ENCODE peak calls at places on chromosomes 2 and 18, in ten cellular contexts. S is astrocyte of the spinal cord, R is heart right ventricle, L is bronchial epithelial cell, A is mucosa of descending colon, O is PC-3, B is left ventricle myocardium inferior, M is BJ, Y is progenitor cell of endocrine pancreas, N is GM12865. U is an unnamed sample.

GRCh38 chr18:27377251-27377650 is 192.1 kb upstream of the CHST9 start:
- DNase-seq in S (peak), R (no peak), L (peak), A (no peak), O (peak), B (no peak), M (no peak), Y (no peak), N (no peak), U (no peak)

GRCh38 chr2:223560704-223561435 is 41.3 kb downstream of the SCG2 start:
- DNase-seq in S (peak), R (no peak), L (peak), A (no peak), O (peak), B (no peak), M (no peak), Y (no peak), N (no peak), U (no peak)

GRCh38 chr2:234950730-234951385 is 959 bp upstream of the SH3BP4 start:
- DNase-seq in S (peak), R (no peak), L (peak), A (no peak), O (no peak), B (no peak), M (no peak), Y (no peak), N (no peak), U (no peak)

GRCh38 chr2:122528958-122529670 is 773.7 kb downstream of the TSN start:
- DNase-seq in S (no peak), R (no peak), L (peak), A (no peak), O (no peak), B (no peak), M (no peak), Y (no peak), N (no peak), U (no peak)

GRCh38 chr2:137968477-137969417 is 4.5 kb downstream of the HNMT start:
- DNase-seq in S (no peak), R (no peak), L (no peak), A (no peak), O (no peak), B (no peak), M (no peak), Y (no peak), N (no peak), U (no peak)

GRCh38 chr2:200438251-200438650 is 71.6 kb downstream of the KCTD18 start:
- DNase-seq in S (no peak), R (no peak), L (no peak), A (no peak), O (no peak), B (no peak), M (no peak), Y (no peak), N (no peak), U (no peak)

GRCh38 chr2:158464426-158465281 is 7.9 kb downstream of the PKP4 start:
- DNase-seq in S (no peak), R (no peak), L (peak), A (no peak), O (peak), B (no peak), M (no peak), Y (no peak), N (peak), U (no peak)

GRCh38 chr2:65252640-65253039 is 25.0 kb downstream of the ACTR2 start:
- DNase-seq in S (no peak), R (no peak), L (no peak), A (no peak), O (no peak), B (no peak), M (no peak), Y (no peak), N (no peak), U (no peak)

GRCh38 chr2:25197336-25198208 is 29.2 kb upstream of the POMC start:
- DNase-seq in S (peak), R (no peak), L (no peak), A (no peak), O (no peak), B (no peak), M (no peak), Y (no peak), N (no peak), U (no peak)

GRCh38 chr2:176242211-176242610 is 27.0 kb upstream of the MTX2 start:
- DNase-seq in S (no peak), R (no peak), L (no peak), A (no peak), O (no peak), B (no peak), M (no peak), Y (no peak), N (no peak), U (no peak)

GRCh38 chr2:231124833-231125232 is at the start of gene HTR2B:
- DNase-seq in S (no peak), R (no peak), L (no peak), A (no peak), O (no peak), B (no peak), M (no peak), Y (no peak), N (peak), U (no peak)

GRCh38 chr2:111972955-111973565 is 74.7 kb downstream of the MERTK start:
- DNase-seq in S (no peak), R (no peak), L (peak), A (peak), O (peak), B (no peak), M (no peak), Y (no peak), N (peak), U (no peak)

GRCh38 chr2:66897181-66897580 is 462.3 kb downstream of the MEIS1 start:
- DNase-seq in S (peak), R (no peak), L (no peak), A (no peak), O (peak), B (no peak), M (no peak), Y (no peak), N (no peak), U (no peak)

GRCh38 chr18:27363918-27364317 is 178.8 kb upstream of the CHST9 start:
- DNase-seq in S (peak), R (no peak), L (peak), A (no peak), O (peak), B (no peak), M (no peak), Y (no peak), N (no peak), U (no peak)

GRCh38 chr2:202164409-202164808 is 74.0 kb downstream of the SUMO1 start:
- DNase-seq in S (no peak), R (no peak), L (no peak), A (no peak), O (no peak), B (no peak), M (no peak), Y (no peak), N (no peak), U (no peak)

GRCh38 chr2:163081754-163082153 is 243.2 kb upstream of the KCNH7 start:
- DNase-seq in S (no peak), R (no peak), L (no peak), A (no peak), O (no peak), B (no peak), M (no peak), Y (no peak), N (no peak), U (no peak)

GRCh38 chr2:43340066-43340465 is 113.7 kb upstream of the ZFP36L2 start:
- DNase-seq in S (no peak), R (no peak), L (peak), A (no peak), O (peak), B (no peak), M (peak), Y (no peak), N (no peak), U (no peak)

GRCh38 chr18:1353025-1353424 is 448.4 kb downstream of the ADCYAP1 start:
- DNase-seq in S (no peak), R (no peak), L (no peak), A (no peak), O (peak), B (no peak), M (no peak), Y (no peak), N (no peak), U (no peak)

GRCh38 chr2:218322756-218323525 is 30.6 kb upstream of the TMBIM1 start:
- DNase-seq in S (peak), R (peak), L (peak), A (peak), O (peak), B (peak), M (no peak), Y (peak), N (peak), U (peak)

DNA sequence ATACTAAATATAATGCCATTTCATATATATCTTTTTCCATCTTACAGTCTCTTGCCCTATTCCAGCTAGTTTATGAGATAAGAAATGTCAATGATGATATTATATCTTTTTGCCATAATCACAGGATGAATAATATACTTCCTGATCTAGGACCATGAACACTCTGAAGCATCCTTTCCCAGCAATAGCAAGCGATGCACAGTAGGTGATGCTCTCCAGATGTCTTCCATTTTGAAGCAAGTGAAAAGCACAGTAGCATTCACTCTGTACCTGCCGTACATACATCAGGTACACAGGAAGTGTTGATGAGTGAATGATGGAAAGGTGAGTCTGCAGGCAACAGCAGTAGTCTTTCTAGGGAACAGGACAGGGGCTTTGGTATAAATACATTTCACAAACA is 8.6 kb upstream of the SULT1C4 start:
- DNase-seq in S (no peak), R (no peak), L (no peak), A (no peak), O (no peak), B (no peak), M (no peak), Y (no peak), N (no peak), U (no peak)
- TF ChIP-seq CTCF in S (no peak), R (no peak), L (no peak), A (no peak), O (no peak), B (no peak), M (no peak), Y (no peak), N (no peak), U (no peak)

GRCh38 chr2:237492137-237492890 is 5.3 kb downstream of the MLPH start:
- DNase-seq in S (no peak), R (no peak), L (no peak), A (no peak), O (peak), B (no peak), M (no peak), Y (no peak), N (no peak), U (no peak)
- TF ChIP-seq CTCF in S (no peak), R (no peak), L (no peak), A (no peak), O (no peak), B (no peak), M (no peak), Y (no peak), N (no peak), U (no peak)

GRCh38 chr2:74472945-74473258 is 422 bp upstream of the MRPL53 start:
- DNase-seq in S (no peak), R (no peak), L (peak), A (no peak), O (no peak), B (no peak), M (no peak), Y (no peak), N (no peak), U (no peak)

GRCh38 chr2:74474481-74474880 is 2.0 kb upstream of the MRPL53 start:
- DNase-seq in S (no peak), R (no peak), L (no peak), A (no peak), O (no peak), B (no peak), M (no peak), Y (no peak), N (no peak), U (no peak)

GRCh38 chr2:74472086-74472944 is at the start of gene MRPL53:
- DNase-seq in S (peak), R (peak), L (peak), A (peak), O (peak), B (peak), M (peak), Y (peak), N (peak), U (peak)

GRCh38 chr2:74471332-74472065 is 981 bp downstream of the MRPL53 start:
- DNase-seq in S (no peak), R (no peak), L (no peak), A (no peak), O (no peak), B (no peak), M (no peak), Y (no peak), N (no peak), U (no peak)

DNA sequence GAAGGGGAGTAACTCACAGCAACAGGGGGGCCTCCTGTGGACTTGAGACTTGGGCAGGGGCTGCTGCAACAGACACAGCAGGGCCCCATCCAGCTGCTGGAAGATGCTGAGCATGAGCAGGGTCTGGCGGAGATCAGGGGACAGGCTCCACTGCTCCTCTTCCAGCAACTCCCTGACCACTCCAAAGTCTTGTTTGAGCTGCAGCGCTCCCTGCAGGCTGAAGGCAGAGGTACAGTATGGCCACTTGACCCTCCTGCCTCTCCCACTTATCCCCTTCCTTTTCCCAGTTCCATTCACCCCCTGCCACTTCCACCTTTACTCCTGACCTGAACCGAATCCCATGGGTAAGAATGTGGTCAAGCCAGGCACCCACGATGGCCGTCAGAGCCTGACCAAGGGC is 2.4 kb upstream of the MRPL53 start:
- DNase-seq in S (no peak), R (no peak), L (no peak), A (no peak), O (no peak), B (no peak), M (no peak), Y (no peak), N (no peak), U (peak)
- TF ChIP-seq CTCF in S (peak), R (no peak), L (peak), A (peak), O (peak), B (peak), M (peak), Y (peak), N (peak), U (peak)

GRCh38 chr2:229974271-229974670 is 52.0 kb downstream of the FBXO36 start:
- DNase-seq in S (peak), R (no peak), L (peak), A (no peak), O (no peak), B (no peak), M (peak), Y (no peak), N (no peak), U (no peak)
- TF ChIP-seq CTCF in S (no peak), R (no peak), L (peak), A (no peak), O (peak), B (peak), M (peak), Y (no peak), N (no peak), U (no peak)

DNA sequence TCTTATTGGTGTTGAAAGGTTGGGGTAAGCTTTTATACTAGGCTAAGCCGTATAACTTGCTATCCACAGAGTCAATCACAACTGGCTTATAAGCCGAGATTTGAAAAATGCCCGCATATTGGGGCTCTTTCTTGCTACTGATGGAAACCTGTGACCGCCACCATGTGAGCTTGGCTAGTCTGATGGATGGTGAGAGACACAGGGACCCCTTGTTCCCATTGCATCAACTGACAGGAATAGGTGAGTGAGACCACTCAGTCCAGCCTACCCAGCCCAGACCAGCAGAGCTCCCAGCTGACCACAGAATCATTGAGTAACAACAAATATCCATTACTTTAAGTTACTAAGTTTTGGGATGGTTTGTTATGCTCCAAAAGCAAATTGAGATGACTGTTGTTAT is 676.4 kb upstream of the HS6ST1 start:
- DNase-seq in S (no peak), R (no peak), L (no peak), A (no peak), O (no peak), B (no peak), M (no peak), Y (no peak), N (no peak), U (no peak)
- TF ChIP-seq CTCF in S (no peak), R (no peak), L (no peak), A (no peak), O (no peak), B (no peak), M (no peak), Y (no peak), N (no peak), U (no peak)

GRCh38 chr18:77754475-77755044 is 504.9 kb downstream of the GALR1 start:
- DNase-seq in S (no peak), R (no peak), L (no peak), A (no peak), O (no peak), B (no peak), M (no peak), Y (no peak), N (no peak), U (no peak)

DNA sequence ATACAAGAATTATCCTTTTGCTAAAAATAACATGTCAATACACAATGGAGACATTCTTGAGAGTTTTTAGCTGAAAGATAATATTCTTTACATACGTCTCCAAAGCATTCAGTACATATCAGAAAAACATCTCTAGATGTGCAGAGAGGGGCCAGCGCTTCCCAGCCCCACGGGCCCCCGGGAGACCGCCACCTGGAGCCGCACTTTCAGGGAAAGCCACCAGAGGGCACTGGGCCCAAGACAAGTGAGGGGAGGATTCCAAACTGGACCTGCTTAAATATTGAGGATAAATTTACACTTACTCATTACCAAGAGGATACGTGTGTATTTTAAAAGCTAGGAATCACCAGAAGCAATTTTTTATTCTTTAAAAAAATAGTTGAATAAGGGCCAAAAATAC is 499.5 kb downstream of the GALR1 start:
- DNase-seq in S (no peak), R (no peak), L (no peak), A (no peak), O (peak), B (no peak), M (no peak), Y (no peak), N (no peak), U (peak)
- TF ChIP-seq CTCF in S (peak), R (peak), L (no peak), A (no peak), O (peak), B (peak), M (no peak), Y (peak), N (peak), U (peak)

GRCh38 chr2:8627692-8628085 is 54.2 kb upstream of the ID2 start:
- DNase-seq in S (no peak), R (no peak), L (no peak), A (peak), O (no peak), B (no peak), M (no peak), Y (no peak), N (no peak), U (no peak)
- TF ChIP-seq CTCF in S (no peak), R (no peak), L (no peak), A (no peak), O (no peak), B (no peak), M (no peak), Y (no peak), N (no peak), U (no peak)

GRCh38 chr2:27298391-27299080 is 9.7 kb downstream of the UCN start:
- DNase-seq in S (no peak), R (no peak), L (no peak), A (no peak), O (peak), B (no peak), M (no peak), Y (no peak), N (no peak), U (no peak)
- TF ChIP-seq CTCF in S (no peak), R (no peak), L (no peak), A (no peak), O (no peak), B (no peak), M (no peak), Y (no peak), N (no peak), U (no peak)

DNA sequence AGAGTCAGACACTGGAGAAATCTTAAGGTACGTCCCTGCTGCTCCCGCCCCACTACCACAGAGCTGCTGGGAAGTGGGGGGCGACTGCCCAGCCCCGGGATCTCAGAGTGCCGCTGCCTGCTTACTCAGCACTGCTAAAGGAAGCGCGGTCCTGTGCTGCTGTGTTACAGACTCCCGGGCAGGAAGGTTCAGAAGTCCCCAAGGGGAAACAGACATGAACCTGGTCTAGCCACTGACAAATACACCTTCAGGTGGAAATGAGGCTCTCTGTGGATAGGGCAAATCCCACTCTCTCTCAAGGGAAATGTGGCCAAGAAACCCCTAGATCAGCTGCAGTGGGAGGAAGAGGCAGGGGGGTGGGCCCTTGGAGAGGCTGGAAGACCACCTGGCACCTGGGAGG is 13.7 kb downstream of the MTERF4 start:
- DNase-seq in S (no peak), R (no peak), L (no peak), A (no peak), O (no peak), B (no peak), M (no peak), Y (no peak), N (peak), U (no peak)
- TF ChIP-seq CTCF in S (no peak), R (no peak), L (no peak), A (no peak), O (no peak), B (no peak), M (no peak), Y (no peak), N (no peak), U (no peak)